ENCODE peak calls at places on chromosome 14, in six cellular contexts. D is fibroblast of lung, K is K562, F is GM23248, I is mammary epithelial cell, H is HepG2. P is an unnamed sample.
A peak's percentile ranks its signal among the peaks of the same experiment; 100 is the strongest.

GRCh38 chr14:23137221-23138172 is 18.4 kb upstream of the CEBPE start:
- DNase-seq in D (no peak), K (no peak), F (no peak), I (peak; percentile 80), H (no peak), P (no peak)

GRCh38 chr14:71956920-71957563 is 24.8 kb downstream of the RGS6 start:
- DNase-seq in D (no peak), K (no peak), F (no peak), I (no peak), H (no peak), P (no peak)

GRCh38 chr14:98189077-98189476 is 1082.9 kb downstream of the BCL11B start:
- DNase-seq in D (no peak), K (no peak), F (no peak), I (no peak), H (no peak), P (no peak)

GRCh38 chr14:91372680-91373495 is 44.7 kb downstream of the CCDC88C start:
- DNase-seq in D (no peak), K (no peak), F (no peak), I (no peak), H (no peak), P (no peak)

GRCh38 chr14:74525361-74525851 is 31.8 kb downstream of the ISCA2 start:
- DNase-seq in D (peak; percentile 36), K (no peak), F (no peak), I (no peak), H (no peak), P (peak; percentile 35)

GRCh38 chr14:63045612-63046320 is 508 bp upstream of the KCNH5 start:
- DNase-seq in D (peak; percentile 61), K (no peak), F (peak; percentile 36), I (peak; percentile 42), H (peak; percentile 12), P (peak; percentile 39)

GRCh38 chr14:64095620-64096019 is 198.6 kb downstream of the ESR2 start:
- DNase-seq in D (peak; percentile 67), K (no peak), F (peak; percentile 16), I (peak; percentile 42), H (no peak), P (peak; percentile 61)

GRCh38 chr14:20969336-20969735 is 14.0 kb downstream of the RNASE2 start:
- DNase-seq in D (no peak), K (no peak), F (peak; percentile 8), I (peak; percentile 52), H (no peak), P (no peak)

GRCh38 chr14:89870335-89870734 is 84.2 kb downstream of the EFCAB11 start:
- DNase-seq in D (peak; percentile 41), K (no peak), F (no peak), I (peak; percentile 50), H (no peak), P (peak; percentile 31)

GRCh38 chr14:76456891-76457586 is 81.1 kb downstream of the ESRRB start:
- DNase-seq in D (no peak), K (no peak), F (no peak), I (no peak), H (no peak), P (no peak)

GRCh38 chr14:83164016-83164415 is 1630.4 kb upstream of the SEL1L start:
- DNase-seq in D (peak; percentile 61), K (no peak), F (peak; percentile 76), I (peak; percentile 4), H (no peak), P (peak; percentile 43)

GRCh38 chr14:71555654-71556559 is 376.3 kb upstream of the RGS6 start:
- DNase-seq in D (peak; percentile 51), K (no peak), F (peak; percentile 36), I (peak; percentile 66), H (peak; percentile 4), P (peak; percentile 50)

GRCh38 chr14:88866305-88866704 is 41.9 kb downstream of the TTC8 start:
- DNase-seq in D (peak; percentile 62), K (no peak), F (no peak), I (no peak), H (no peak), P (peak; percentile 58)

GRCh38 chr14:31855262-31855661 is 221.8 kb upstream of the ARHGAP5 start:
- DNase-seq in D (no peak), K (no peak), F (no peak), I (no peak), H (peak; percentile 87), P (no peak)

GRCh38 chr14:28701733-28702132 is 64.9 kb upstream of the FOXG1 start:
- DNase-seq in D (no peak), K (no peak), F (no peak), I (no peak), H (no peak), P (no peak)

GRCh38 chr14:105993814-105994213 is 467.4 kb downstream of the TMEM121 start:
- DNase-seq in D (no peak), K (no peak), F (no peak), I (no peak), H (no peak), P (no peak)

GRCh38 chr14:76926521-76927251 is 100.5 kb downstream of the LRRC74A start:
- DNase-seq in D (peak; percentile 37), K (no peak), F (peak; percentile 93), I (no peak), H (no peak), P (no peak)

GRCh38 chr14:55794655-55795583 is 214.9 kb downstream of the KTN1 start:
- DNase-seq in D (peak; percentile 55), K (peak; percentile 13), F (peak; percentile 57), I (peak; percentile 52), H (no peak), P (peak; percentile 30)

GRCh38 chr14:44353805-44354204 is 153.3 kb downstream of the FSCB start:
- DNase-seq in D (no peak), K (no peak), F (no peak), I (no peak), H (no peak), P (no peak)

GRCh38 chr14:24071144-24071697 is at the start of gene CPNE6:
- DNase-seq in D (no peak), K (no peak), F (no peak), I (no peak), H (no peak), P (no peak)

GRCh38 chr14:52950898-52951729 is at the start of gene FERMT2:
- DNase-seq in D (peak; percentile 84), K (peak; percentile 57), F (peak; percentile 92), I (peak; percentile 75), H (peak; percentile 79), P (peak; percentile 68)

GRCh38 chr14:104941508-104942365 is 17.1 kb downstream of the PLD4 start:
- DNase-seq in D (no peak), K (no peak), F (no peak), I (no peak), H (no peak), P (no peak)

DNA sequence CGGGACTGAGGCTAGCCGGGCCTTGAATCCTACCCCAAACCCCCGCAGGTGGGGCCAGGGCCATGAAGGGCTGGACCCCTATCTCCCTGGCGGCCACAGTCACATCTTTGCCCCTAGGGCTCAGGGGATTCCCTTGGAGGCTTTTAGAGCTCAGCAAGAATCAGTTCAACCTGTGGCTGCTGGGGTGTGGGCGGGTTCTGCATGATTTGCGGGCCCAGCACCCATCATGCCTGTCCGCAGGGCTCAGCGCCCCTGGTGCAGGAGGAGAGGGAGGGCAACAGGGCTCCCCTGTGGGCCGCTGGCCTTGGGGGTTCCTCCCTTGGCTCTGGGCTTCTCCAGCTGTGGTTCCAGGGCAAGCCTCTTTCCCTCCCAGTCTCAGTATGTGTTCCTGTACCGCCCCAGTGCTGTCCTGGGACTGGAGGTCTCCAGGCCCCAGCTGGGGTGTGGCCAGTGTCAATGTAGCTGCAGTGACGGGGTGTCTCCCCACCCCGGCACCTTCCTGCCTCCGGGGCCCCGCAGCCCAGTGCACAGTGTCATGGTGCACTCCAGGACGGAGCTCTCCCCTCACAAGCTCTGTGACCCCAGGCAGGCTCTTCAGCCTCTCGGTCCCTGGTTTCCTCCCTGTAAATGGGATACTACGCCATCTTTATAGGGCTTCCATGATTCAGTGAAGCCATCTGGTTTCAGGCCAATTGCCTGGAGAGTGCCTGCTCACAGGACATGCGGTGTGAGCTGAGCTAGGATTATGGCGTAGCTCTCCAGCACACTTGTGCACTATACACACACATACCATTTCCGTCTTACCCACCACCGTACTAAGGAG is 9.9 kb upstream of the LBHD2 start:
- DNase-seq in D (no peak), K (no peak), F (peak; percentile 53), I (no peak), H (no peak), P (no peak)
- TF ChIP-seq EZH2 in D (no peak), K (no peak), F (no peak), I (no peak), H (no peak), P (no peak)

DNA sequence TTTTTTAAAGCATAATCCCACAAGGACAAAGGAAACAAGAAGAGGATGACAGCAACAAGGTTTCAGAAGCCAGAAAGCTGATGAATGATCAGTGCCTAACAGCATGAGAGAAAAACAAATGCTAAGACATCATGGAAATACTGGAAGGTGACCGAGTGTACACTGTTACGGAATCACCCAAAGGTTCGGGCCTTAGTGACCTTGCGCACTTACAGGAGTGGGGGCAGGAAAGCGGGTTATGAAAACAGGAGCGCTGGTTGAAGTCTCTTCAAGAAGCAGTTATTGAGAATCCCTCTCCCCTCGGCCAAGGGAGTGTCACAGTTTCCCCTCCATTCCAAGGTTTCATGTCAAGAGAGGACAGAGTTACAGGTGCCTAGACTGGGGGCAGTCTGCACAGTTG is 42.6 kb downstream of the SLC25A47 start:
- DNase-seq in D (no peak), K (no peak), F (no peak), I (no peak), H (no peak), P (no peak)
- H4K20me1 ChIP-seq in D (no peaks in the 10 kb centered on the region), K (peaks cover 18% of the 10 kb centered on the region), F (no peaks in the 10 kb centered on the region), I (no peaks in the 10 kb centered on the region), H (no peaks in the 10 kb centered on the region), P (peaks cover 16% of the 10 kb centered on the region)

DNA sequence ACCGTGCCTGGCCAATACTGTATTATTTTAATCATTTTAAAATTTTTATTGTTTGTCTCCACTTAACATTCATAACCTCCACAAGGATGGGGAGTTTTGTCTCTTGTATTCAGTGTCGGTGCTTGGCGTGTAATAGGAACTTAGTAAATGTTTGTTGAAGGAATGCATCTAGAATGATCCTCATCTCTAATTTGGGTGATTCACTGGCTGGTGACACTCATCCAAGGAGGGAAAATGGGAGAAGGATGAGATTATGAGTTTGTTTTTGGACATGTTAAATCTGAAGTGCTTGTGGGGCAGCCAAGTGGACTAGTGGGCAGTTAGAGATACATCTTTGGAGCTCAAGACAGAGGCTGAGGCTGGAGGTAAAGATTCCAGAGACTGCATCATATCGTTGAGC is 5.1 kb downstream of the KLC1 start:
- DNase-seq in D (no peak), K (no peak), F (peak; percentile 66), I (no peak), H (no peak), P (no peak)
- H3K9ac ChIP-seq in D (no peak overlapping the region), K (no peak overlapping the region), F (no peak overlapping the region), I (no peak overlapping the region), H (no peak overlapping the region), P (no peak overlapping the region)

DNA sequence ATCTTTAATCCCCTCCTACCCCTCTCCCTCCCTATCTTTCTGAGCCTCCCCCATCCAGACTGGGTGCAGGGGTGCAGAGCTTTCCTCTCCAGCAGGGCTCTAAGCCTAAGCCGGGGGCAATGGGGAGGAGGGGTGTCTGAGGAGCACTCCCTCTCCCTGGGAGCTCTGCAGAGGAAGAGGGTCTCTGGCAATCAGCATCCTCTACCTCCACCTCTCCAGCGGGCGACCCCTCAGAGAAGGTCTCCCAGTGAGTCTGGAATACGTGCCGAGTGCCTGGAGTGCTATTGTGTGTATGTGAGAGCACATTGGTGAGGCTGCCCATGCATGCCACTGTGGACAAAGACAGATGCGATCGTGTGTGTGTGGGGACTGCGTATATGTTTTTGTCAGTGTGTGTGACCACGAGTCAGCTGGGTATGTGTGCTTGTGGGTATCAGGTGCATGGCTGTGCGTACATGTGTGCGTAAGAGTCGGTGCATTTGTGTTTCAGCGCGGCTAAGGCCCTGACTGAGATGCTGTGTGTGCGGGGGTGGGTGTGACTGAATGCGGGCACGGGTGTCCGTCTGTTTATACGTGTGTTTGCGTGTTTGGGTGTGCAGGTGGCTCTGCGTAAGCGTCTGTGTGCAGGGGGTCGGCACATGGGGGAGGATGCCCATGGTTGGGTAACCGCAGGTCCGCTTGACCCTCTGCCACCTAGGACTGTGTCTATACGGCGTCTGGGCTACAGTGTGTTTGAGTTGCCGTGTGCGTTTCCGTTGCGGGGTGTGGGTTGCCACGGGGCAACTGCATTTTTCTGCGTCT is 905 bp upstream of the DLK1 start:
- DNase-seq in D (no peak), K (no peak), F (no peak), I (no peak), H (no peak), P (no peak)
- TF ChIP-seq EZH2 in D (peak; percentile 29), K (no peak), F (peak; percentile 36), I (peak; percentile 46), H (no peak), P (no peak)

P was measured in astrocyte.